ENCODE peak calls at places on chromosome 17, in eight cellular contexts. V, K, J, Q, O, E, A and B are unnamed samples.

GRCh38 chr17:43034623-43035293 is 9.7 kb downstream of the RND2 start:
- DNase-seq in J (no peak), A (no peak), O (no peak), V (no peak), E (no peak), K (no peak), Q (no peak), B (no peak)

GRCh38 chr17:38891441-38891840 is 21.6 kb downstream of the LASP1 start:
- DNase-seq in V (no peak), O (no peak), Q (no peak), E (no peak), J (no peak), A (no peak), K (no peak), B (no peak)

GRCh38 chr17:21119247-21119944 is 7.4 kb upstream of the DHRS7B start:
- DNase-seq in V (peak), A (peak), Q (peak), J (peak), O (peak), K (peak), E (peak), B (peak)

GRCh38 chr17:32275060-32276042 is 9.7 kb downstream of the RHBDL3 start:
- DNase-seq in Q (peak), E (no peak), J (no peak), V (peak), O (no peak), A (no peak), K (peak), B (no peak)

GRCh38 chr17:71500761-71501555 is 619.9 kb upstream of the SOX9 start:
- DNase-seq in V (no peak), O (no peak), A (no peak), J (no peak), E (no peak), K (no peak), Q (no peak), B (no peak)

GRCh38 chr17:62085511-62086408 is 20.7 kb upstream of the MED13 start:
- DNase-seq in O (no peak), Q (no peak), J (no peak), K (no peak), V (peak), E (no peak), A (no peak), B (no peak)

GRCh38 chr17:83155128-83156081 is 76.0 kb downstream of the METRNL start:
- DNase-seq in K (peak), Q (peak), A (no peak), J (peak), V (peak), E (no peak), O (no peak), B (no peak)

GRCh38 chr17:73420897-73421296 is 109.1 kb upstream of the CDC42EP4 start:
- DNase-seq in A (no peak), J (no peak), Q (no peak), O (no peak), K (peak), V (no peak), E (no peak), B (peak)

GRCh38 chr17:979539-980405 is at the start of gene NXN:
- DNase-seq in V (peak), E (no peak), J (peak), O (peak), K (peak), Q (peak), A (peak), B (no peak)

GRCh38 chr17:31549525-31550388 is 158.3 kb downstream of the RAB11FIP4 start:
- DNase-seq in E (peak), V (peak), K (peak), O (peak), A (peak), Q (peak), J (peak), B (peak)

GRCh38 chr17:78000351-78000750 is 41.8 kb downstream of the TNRC6C start:
- DNase-seq in V (no peak), E (no peak), A (no peak), O (no peak), J (no peak), K (peak), Q (no peak), B (no peak)

GRCh38 chr17:51435641-51436091 is 175.3 kb downstream of the UTP18 start:
- DNase-seq in E (no peak), J (no peak), K (peak), Q (peak), V (peak), O (no peak), A (peak), B (peak)

GRCh38 chr17:45132569-45133463 is 501 bp upstream of the PLCD3 start:
- DNase-seq in K (peak), A (peak), O (no peak), J (peak), Q (peak), V (peak), E (peak), B (peak)

GRCh38 chr17:55161935-55162555 is 102.7 kb upstream of the HLF start:
- DNase-seq in O (no peak), J (no peak), Q (peak), E (no peak), K (peak), A (no peak), V (no peak), B (peak)

GRCh38 chr17:76893623-76894358 is 25.6 kb downstream of the MGAT5B start:
- DNase-seq in O (no peak), A (peak), J (no peak), V (no peak), E (no peak), K (no peak), Q (peak), B (no peak)

GRCh38 chr17:42577140-42577531 is 393 bp downstream of the PSMC3IP start:
- DNase-seq in K (no peak), A (no peak), V (no peak), E (no peak), O (no peak), Q (no peak), J (no peak), B (no peak)